ENCODE peak calls at places on chromosomes 2 and 18, in six cellular contexts. One of them, this sample, is unnamed.

GRCh38 chr18:24212939-24213338 is 74.1 kb downstream of the CABYR start:
- DNase-seq in HepG2: peak; percentile 14
- DNase-seq in SK-N-SH: no peak
- DNase-seq in K562: no peak
- DNase-seq in GM12878: no peak
- DNase-seq in H1: no peak
- DNase-seq in this sample: no peak

GRCh38 chr2:26970244-26970927 is at the start of gene MAPRE3:
- DNase-seq in SK-N-SH: peak; percentile 100
- DNase-seq in GM12878: no peak
- DNase-seq in H1: peak; percentile 90
- DNase-seq in K562: peak; percentile 86
- DNase-seq in HepG2: peak; percentile 51
- DNase-seq in this sample: peak; percentile 61

GRCh38 chr18:26741041-26741440 is 124.5 kb downstream of the AQP4 start:
- DNase-seq in H1: no peak
- DNase-seq in GM12878: no peak
- DNase-seq in K562: no peak
- DNase-seq in HepG2: no peak
- DNase-seq in SK-N-SH: no peak
- DNase-seq in this sample: no peak

GRCh38 chr2:14988600-14988999 is 356.1 kb downstream of the LRATD1 start:
- DNase-seq in GM12878: no peak
- DNase-seq in H1: no peak
- DNase-seq in SK-N-SH: no peak
- DNase-seq in K562: no peak
- DNase-seq in HepG2: no peak
- DNase-seq in this sample: no peak

GRCh38 chr18:46173393-46174316 is 69.5 kb downstream of the HAUS1 start:
- DNase-seq in SK-N-SH: peak; percentile 95
- DNase-seq in HepG2: peak; percentile 87
- DNase-seq in K562: peak; percentile 93
- DNase-seq in GM12878: peak; percentile 48
- DNase-seq in H1: peak; percentile 92
- DNase-seq in this sample: peak; percentile 90

GRCh38 chr2:160427629-160428424 is 65.8 kb downstream of the RBMS1 start:
- DNase-seq in HepG2: no peak
- DNase-seq in K562: no peak
- DNase-seq in H1: no peak
- DNase-seq in GM12878: no peak
- DNase-seq in SK-N-SH: no peak
- DNase-seq in this sample: peak; percentile 65

GRCh38 chr2:239979243-239980023 is 45.7 kb downstream of the NDUFA10 start:
- DNase-seq in GM12878: no peak
- DNase-seq in HepG2: no peak
- DNase-seq in K562: no peak
- DNase-seq in SK-N-SH: no peak
- DNase-seq in H1: peak; percentile 19
- DNase-seq in this sample: no peak

GRCh38 chr2:133489146-133489545 is 79.1 kb downstream of the NCKAP5 start:
- DNase-seq in HepG2: no peak
- DNase-seq in GM12878: no peak
- DNase-seq in K562: no peak
- DNase-seq in H1: no peak
- DNase-seq in SK-N-SH: no peak
- DNase-seq in this sample: no peak

GRCh38 chr2:23487735-23488492 is 102.9 kb downstream of the KLHL29 start:
- DNase-seq in K562: no peak
- DNase-seq in GM12878: no peak
- DNase-seq in SK-N-SH: no peak
- DNase-seq in HepG2: no peak
- DNase-seq in H1: no peak
- DNase-seq in this sample: no peak

GRCh38 chr18:23226930-23227728 is 91.8 kb downstream of the CABLES1 start:
- DNase-seq in GM12878: no peak
- DNase-seq in SK-N-SH: no peak
- DNase-seq in K562: no peak
- DNase-seq in HepG2: no peak
- DNase-seq in H1: no peak
- DNase-seq in this sample: no peak

GRCh38 chr2:437772-438393 is 150.0 kb upstream of the ALKAL2 start:
- DNase-seq in HepG2: no peak
- DNase-seq in K562: no peak
- DNase-seq in GM12878: no peak
- DNase-seq in H1: no peak
- DNase-seq in SK-N-SH: no peak
- DNase-seq in this sample: no peak

GRCh38 chr18:26765498-26765897 is 100.0 kb downstream of the AQP4 start:
- DNase-seq in H1: no peak
- DNase-seq in SK-N-SH: no peak
- DNase-seq in K562: no peak
- DNase-seq in HepG2: no peak
- DNase-seq in GM12878: no peak
- DNase-seq in this sample: no peak

GRCh38 chr2:21924640-21925285 is 801.0 kb downstream of the TDRD15 start:
- DNase-seq in GM12878: peak; percentile 12
- DNase-seq in SK-N-SH: no peak
- DNase-seq in HepG2: no peak
- DNase-seq in K562: no peak
- DNase-seq in H1: no peak
- DNase-seq in this sample: no peak

GRCh38 chr2:238161291-238162051 is 2.7 kb downstream of the ERFE start:
- DNase-seq in GM12878: no peak
- DNase-seq in H1: no peak
- DNase-seq in K562: no peak
- DNase-seq in SK-N-SH: peak; percentile 22
- DNase-seq in HepG2: no peak
- DNase-seq in this sample: no peak

GRCh38 chr2:28652217-28652616 is 99.4 kb upstream of the PPP1CB start:
- DNase-seq in K562: no peak
- DNase-seq in HepG2: no peak
- DNase-seq in H1: no peak
- DNase-seq in SK-N-SH: no peak
- DNase-seq in GM12878: no peak
- DNase-seq in this sample: no peak

GRCh38 chr2:234329202-234329930 is 167.5 kb downstream of the ARL4C start:
- DNase-seq in GM12878: no peak
- DNase-seq in H1: no peak
- DNase-seq in SK-N-SH: no peak
- DNase-seq in HepG2: no peak
- DNase-seq in K562: no peak
- DNase-seq in this sample: no peak

GRCh38 chr2:225017713-225018112 is 24.6 kb downstream of the DOCK10 start:
- DNase-seq in HepG2: no peak
- DNase-seq in SK-N-SH: peak; percentile 65
- DNase-seq in H1: no peak
- DNase-seq in GM12878: no peak
- DNase-seq in K562: no peak
- DNase-seq in this sample: no peak

GRCh38 chr2:154455201-154455600 is 243.3 kb upstream of the KCNJ3 start:
- DNase-seq in HepG2: no peak
- DNase-seq in K562: no peak
- DNase-seq in SK-N-SH: no peak
- DNase-seq in H1: no peak
- DNase-seq in GM12878: no peak
- DNase-seq in this sample: no peak

GRCh38 chr2:54942373-54942772 is 107.9 kb downstream of the RTN4 start:
- DNase-seq in GM12878: no peak
- DNase-seq in K562: no peak
- DNase-seq in HepG2: no peak
- DNase-seq in H1: no peak
- DNase-seq in SK-N-SH: no peak
- DNase-seq in this sample: no peak

GRCh38 chr18:3816601-3817363 is 366.8 kb downstream of the TGIF1 start:
- DNase-seq in GM12878: no peak
- DNase-seq in K562: no peak
- DNase-seq in H1: no peak
- DNase-seq in SK-N-SH: no peak
- DNase-seq in HepG2: peak; percentile 44
- DNase-seq in this sample: no peak

GRCh38 chr2:74385396-74385795 is 5.3 kb upstream of the DCTN1 start:
- DNase-seq in K562: no peak
- DNase-seq in H1: no peak
- DNase-seq in SK-N-SH: no peak
- DNase-seq in GM12878: no peak
- DNase-seq in HepG2: no peak
- DNase-seq in this sample: peak; percentile 9

GRCh38 chr2:187658952-187659525 is 104.8 kb upstream of the TFPI start:
- DNase-seq in GM12878: no peak
- DNase-seq in H1: peak; percentile 60
- DNase-seq in SK-N-SH: peak; percentile 11
- DNase-seq in K562: peak; percentile 41
- DNase-seq in HepG2: peak; percentile 24
- DNase-seq in this sample: peak; percentile 4

GRCh38 chr2:171432206-171432968 is 1.4 kb downstream of the METTL8 start:
- DNase-seq in K562: no peak
- DNase-seq in H1: no peak
- DNase-seq in SK-N-SH: no peak
- DNase-seq in GM12878: no peak
- DNase-seq in HepG2: no peak
- DNase-seq in this sample: no peak

GRCh38 chr2:161416294-161416632 is at the start of gene TBR1:
- DNase-seq in HepG2: no peak
- DNase-seq in K562: no peak
- DNase-seq in SK-N-SH: peak; percentile 41
- DNase-seq in GM12878: no peak
- DNase-seq in H1: no peak
- DNase-seq in this sample: no peak

GRCh38 chr2:209472871-209473270 is 49.0 kb downstream of the MAP2 start:
- DNase-seq in GM12878: no peak
- DNase-seq in HepG2: no peak
- DNase-seq in H1: no peak
- DNase-seq in SK-N-SH: no peak
- DNase-seq in K562: no peak
- DNase-seq in this sample: peak; percentile 22

GRCh38 chr2:188518391-188518790 is 226.7 kb downstream of the GULP1 start:
- DNase-seq in GM12878: no peak
- DNase-seq in SK-N-SH: no peak
- DNase-seq in H1: no peak
- DNase-seq in HepG2: no peak
- DNase-seq in K562: no peak
- DNase-seq in this sample: no peak

GRCh38 chr2:238527565-238527964 is 100.8 kb downstream of the ASB1 start:
- DNase-seq in H1: no peak
- DNase-seq in SK-N-SH: no peak
- DNase-seq in HepG2: no peak
- DNase-seq in GM12878: no peak
- DNase-seq in K562: no peak
- DNase-seq in this sample: no peak

GRCh38 chr18:43022874-43023273 is 92.6 kb downstream of the RIT2 start:
- DNase-seq in H1: no peak
- DNase-seq in HepG2: no peak
- DNase-seq in GM12878: no peak
- DNase-seq in K562: no peak
- DNase-seq in SK-N-SH: no peak
- DNase-seq in this sample: no peak
- TF ChIP-seq GABPA in H1: no peak
- TF ChIP-seq GABPA in HepG2: no peak
- TF ChIP-seq GABPA in GM12878: no peak
- TF ChIP-seq GABPA in K562: no peak
- TF ChIP-seq GABPA in SK-N-SH: no peak
- TF ChIP-seq GABPA in this sample: no peak

GRCh38 chr18:74114206-74114605 is 33.4 kb downstream of the FBXO15 start:
- DNase-seq in K562: no peak
- DNase-seq in SK-N-SH: no peak
- DNase-seq in H1: no peak
- DNase-seq in GM12878: no peak
- DNase-seq in HepG2: no peak
- DNase-seq in this sample: no peak

GRCh38 chr18:74110983-74111382 is 36.7 kb downstream of the FBXO15 start:
- DNase-seq in H1: no peak
- DNase-seq in K562: no peak
- DNase-seq in HepG2: no peak
- DNase-seq in GM12878: no peak
- DNase-seq in SK-N-SH: no peak
- DNase-seq in this sample: no peak

GRCh38 chr18:74115046-74115445 is 32.6 kb downstream of the FBXO15 start:
- DNase-seq in SK-N-SH: no peak
- DNase-seq in H1: no peak
- DNase-seq in HepG2: no peak
- DNase-seq in GM12878: no peak
- DNase-seq in K562: no peak
- DNase-seq in this sample: no peak

GRCh38 chr18:74113711-74114110 is 33.9 kb downstream of the FBXO15 start:
- DNase-seq in K562: no peak
- DNase-seq in SK-N-SH: no peak
- DNase-seq in HepG2: no peak
- DNase-seq in GM12878: no peak
- DNase-seq in H1: no peak
- DNase-seq in this sample: no peak

GRCh38 chr18:74116628-74117554 is 30.7 kb downstream of the FBXO15 start:
- DNase-seq in GM12878: no peak
- DNase-seq in K562: peak; percentile 29
- DNase-seq in SK-N-SH: no peak
- DNase-seq in H1: peak; percentile 17
- DNase-seq in HepG2: peak; percentile 20
- DNase-seq in this sample: peak; percentile 25
- TF ChIP-seq CTCF in GM12878: peak; percentile 47
- TF ChIP-seq CTCF in K562: peak; percentile 22
- TF ChIP-seq CTCF in SK-N-SH: peak; percentile 73
- TF ChIP-seq CTCF in H1: peak; percentile 43
- TF ChIP-seq CTCF in HepG2: peak; percentile 56
- TF ChIP-seq CTCF in this sample: peak; percentile 87

GRCh38 chr2:159084395-159085370 is 116.2 kb downstream of the TANC1 start:
- DNase-seq in H1: no peak
- DNase-seq in HepG2: no peak
- DNase-seq in SK-N-SH: no peak
- DNase-seq in GM12878: no peak
- DNase-seq in K562: no peak
- DNase-seq in this sample: no peak
- TF ChIP-seq GABPA in H1: no peak
- TF ChIP-seq GABPA in HepG2: no peak
- TF ChIP-seq GABPA in SK-N-SH: no peak
- TF ChIP-seq GABPA in GM12878: no peak
- TF ChIP-seq GABPA in K562: no peak
- TF ChIP-seq GABPA in this sample: no peak

DNA sequence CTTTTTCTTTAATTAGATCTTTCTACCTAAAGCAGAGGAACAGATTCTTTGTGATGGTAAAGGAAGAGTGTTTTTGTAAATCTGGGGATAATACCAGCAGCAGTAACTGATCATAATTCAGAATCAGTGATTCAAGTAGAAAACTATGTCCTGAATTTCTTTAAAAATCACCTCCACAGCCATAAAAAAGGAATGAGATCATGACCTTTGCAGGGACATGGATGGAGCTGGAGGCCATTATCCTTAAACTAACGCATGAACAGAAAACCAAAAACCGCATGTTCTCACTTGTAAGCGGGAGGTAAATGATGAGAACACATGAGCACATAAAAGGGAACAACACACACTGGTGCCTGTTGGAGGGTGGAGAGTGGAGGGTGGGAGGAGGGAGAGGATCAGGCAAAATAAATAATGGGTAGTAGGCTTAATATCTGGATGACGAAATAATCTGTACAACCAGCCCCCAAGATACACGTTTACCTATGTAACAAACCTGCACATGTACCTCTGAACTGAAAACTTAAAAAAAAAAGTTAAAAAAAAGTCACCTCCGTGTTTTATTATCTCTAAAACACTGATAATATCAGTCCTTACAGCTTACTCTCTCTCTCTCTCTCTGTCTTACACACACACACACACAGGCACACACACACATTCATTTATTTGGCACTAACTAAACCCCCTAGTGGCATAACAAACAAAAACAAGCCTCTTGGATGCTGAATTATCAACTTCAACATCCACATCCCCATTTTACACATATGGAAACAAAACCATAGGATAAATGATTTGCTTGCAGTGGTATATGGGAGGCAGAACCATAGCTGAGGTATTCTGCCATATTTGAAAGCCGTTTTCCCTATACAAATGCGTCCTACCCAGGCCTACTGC is 1.4 kb downstream of the TM4SF20 start:
- DNase-seq in K562: no peak
- DNase-seq in H1: no peak
- DNase-seq in SK-N-SH: no peak
- DNase-seq in HepG2: no peak
- DNase-seq in GM12878: no peak
- DNase-seq in this sample: no peak
- TF ChIP-seq CTCF in K562: no peak
- TF ChIP-seq CTCF in H1: no peak
- TF ChIP-seq CTCF in SK-N-SH: peak; percentile 17
- TF ChIP-seq CTCF in HepG2: no peak
- TF ChIP-seq CTCF in GM12878: peak; percentile 22
- TF ChIP-seq CTCF in this sample: no peak